ENCODE peak calls at places on chromosomes 11 and 22, in ten cellular contexts. D is stimulated activated CD8-positive, alpha-beta memory T cell treated with anti-CD3 and anti-CD28 coated beads, Interleukin-2, amount 100 ng/mL, for 1 hour; U is stimulated activated naive CD8-positive, alpha-beta T cell treated with anti-CD3 and anti-CD28 coated beads, Interleukin-15, Interleukin-2, amounts not matched to agents 100 U/mL and 50 U/mL, for 24 hours; M is T follicular helper cell; E is ureter; I is left colon; V is CD4-positive, CD25-positive, alpha-beta regulatory T cell; L is RWPE1; H is Peyer's patch; Q is ovary. Z is an unnamed sample.

GRCh38 chr22:17997456-17997855 is 26.9 kb downstream of the MICAL3 start:
- DNase-seq in D (no peak), U (no peak), M (no peak), E (no peak), I (no peak), V (no peak), L (no peak), H (no peak), Q (no peak), Z (no peak)

GRCh38 chr22:45612940-45613339 is 58.7 kb upstream of the ATXN10 start:
- DNase-seq in D (no peak), U (no peak), M (no peak), E (no peak), I (no peak), V (no peak), L (no peak), H (no peak), Q (no peak), Z (no peak)

GRCh38 chr11:110000045-110000502 is 93.1 kb upstream of the ZC3H12C start:
- DNase-seq in D (no peak), U (no peak), M (no peak), E (no peak), I (no peak), V (no peak), L (peak), H (no peak), Q (no peak), Z (no peak)

GRCh38 chr22:24440718-24441405 is 13.5 kb downstream of the ADORA2A start:
- DNase-seq in D (no peak), U (no peak), M (no peak), E (no peak), I (no peak), V (no peak), L (no peak), H (peak), Q (no peak), Z (no peak)

GRCh38 chr11:42296910-42297309 is 837.5 kb upstream of the LRRC4C start:
- DNase-seq in D (no peak), U (no peak), M (no peak), E (no peak), I (no peak), V (no peak), L (no peak), H (no peak), Q (no peak), Z (no peak)

GRCh38 chr22:46209262-46209661 is 40.8 kb downstream of the CDPF1 start:
- DNase-seq in D (no peak), U (no peak), M (no peak), E (no peak), I (no peak), V (no peak), L (no peak), H (no peak), Q (no peak), Z (no peak)

GRCh38 chr11:76524919-76525318 is 80.1 kb downstream of the EMSY start:
- DNase-seq in D (no peak), U (no peak), M (no peak), E (peak), I (no peak), V (no peak), L (peak), H (no peak), Q (no peak), Z (no peak)

GRCh38 chr11:65488273-65489058 is 10.4 kb upstream of the MALAT1 start:
- DNase-seq in D (no peak), U (peak), M (no peak), E (no peak), I (peak), V (no peak), L (no peak), H (peak), Q (peak), Z (peak)

GRCh38 chr11:94897330-94897768 is 76.0 kb downstream of the CWC15 start:
- DNase-seq in D (no peak), U (peak), M (no peak), E (no peak), I (no peak), V (peak), L (peak), H (peak), Q (peak), Z (peak)

GRCh38 chr11:114076974-114077373 is 17.5 kb downstream of the ZBTB16 start:
- DNase-seq in D (no peak), U (no peak), M (no peak), E (no peak), I (no peak), V (no peak), L (no peak), H (no peak), Q (no peak), Z (no peak)

GRCh38 chr11:116294630-116295029 is 478.2 kb downstream of the BUD13 start:
- DNase-seq in D (no peak), U (no peak), M (no peak), E (no peak), I (no peak), V (no peak), L (no peak), H (no peak), Q (no peak), Z (no peak)

GRCh38 chr22:45329536-45329936 is 19.8 kb downstream of the FAM118A start:
- DNase-seq in D (no peak), U (no peak), M (no peak), E (no peak), I (peak), V (no peak), L (no peak), H (peak), Q (no peak), Z (no peak)